ENCODE peak calls at places on chromosome 16, in four cellular contexts. G, C, N and E are unnamed samples. For H3K4me1, the result is how much of the 10 kb centered on the place peaks cover.

GRCh38 chr16:27427538-27427937 is 25.6 kb downstream of the IL21R start:
- DNase-seq in G (no peak), N (no peak), C (no peak), E (no peak)

GRCh38 chr16:24005577-24005976 is 169.8 kb downstream of the PRKCB start:
- DNase-seq in G (no peak), N (no peak), C (no peak), E (no peak)

GRCh38 chr16:2208308-2208707 is 2.4 kb downstream of the BRICD5 start:
- DNase-seq in G (no peak), C (no peak), N (no peak), E (no peak)

GRCh38 chr16:55944377-55944802 is 69.2 kb upstream of the CES5A start:
- DNase-seq in C (peak), N (peak), G (peak), E (peak)

GRCh38 chr16:17417740-17418139 is 53.0 kb downstream of the XYLT1 start:
- DNase-seq in G (no peak), C (peak), N (no peak), E (no peak)

GRCh38 chr16:10485698-10486382 is 94.6 kb downstream of the EMP2 start:
- DNase-seq in C (no peak), N (no peak), G (no peak), E (no peak)

GRCh38 chr16:59905628-59906027 is 1171.5 kb upstream of the GOT2 start:
- DNase-seq in C (no peak), G (no peak), N (no peak), E (no peak)

GRCh38 chr16:60558936-60559335 is 1477.3 kb downstream of the CDH8 start:
- DNase-seq in G (no peak), C (no peak), N (no peak), E (no peak)

GRCh38 chr16:79089735-79090284 is 510.7 kb downstream of the MAF start:
- DNase-seq in N (no peak), C (peak), G (no peak), E (peak)

GRCh38 chr16:9820481-9821246 is 361.6 kb downstream of the GRIN2A start:
- DNase-seq in C (no peak), N (no peak), G (no peak), E (no peak)

GRCh38 chr16:13793788-13794461 is 126.0 kb upstream of the ERCC4 start:
- DNase-seq in G (no peak), N (no peak), C (no peak), E (no peak)

GRCh38 chr16:49282690-49283375 is 1.2 kb upstream of the CBLN1 start:
- DNase-seq in C (peak), N (no peak), G (no peak), E (peak)

GRCh38 chr16:88478115-88478514 is 25.0 kb downstream of the ZFPM1 start:
- DNase-seq in N (no peak), C (no peak), G (no peak), E (no peak)

GRCh38 chr16:27437946-27438345 is 36.0 kb downstream of the IL21R start:
- DNase-seq in G (no peak), N (no peak), C (no peak), E (no peak)

GRCh38 chr16:12337776-12338655 is 361.5 kb downstream of the SNX29 start:
- DNase-seq in G (peak), C (no peak), N (no peak), E (no peak)

GRCh38 chr16:3730161-3731125 is 13.1 kb upstream of the TRAP1 start:
- DNase-seq in C (no peak), G (no peak), N (no peak), E (no peak)

GRCh38 chr16:83312015-83312734 is 495.6 kb upstream of the HSBP1 start:
- DNase-seq in G (no peak), N (no peak), C (no peak), E (no peak)

GRCh38 chr16:70697601-70698170 is 11.8 kb upstream of the MTSS2 start:
- DNase-seq in N (no peak), C (no peak), G (no peak), E (no peak)

GRCh38 chr16:89422527-89422904 is 67.8 kb downstream of the ANKRD11 start:
- DNase-seq in N (no peak), C (no peak), G (peak), E (no peak)

GRCh38 chr16:65453646-65454045 is 331.8 kb upstream of the CDH11 start:
- DNase-seq in G (no peak), C (no peak), N (no peak), E (no peak)

GRCh38 chr16:12210925-12211869 is 234.7 kb downstream of the SNX29 start:
- DNase-seq in G (no peak), N (no peak), C (no peak), E (no peak)

GRCh38 chr16:30622455-30623032 is 12.4 kb upstream of the ZNF689 start:
- DNase-seq in G (no peak), N (no peak), C (no peak), E (no peak)

GRCh38 chr16:12025472-12025871 is 48.9 kb downstream of the SNX29 start:
- DNase-seq in G (no peak), C (no peak), N (no peak), E (no peak)

GRCh38 chr16:57762365-57763289 is 27.1 kb downstream of the KATNB1 start:
- DNase-seq in C (no peak), G (no peak), N (no peak), E (no peak)
- H3K4me1 ChIP-seq in C (under half), G (under half), N (under half), E (under half)

GRCh38 chr16:82134884-82135283 is 35.1 kb downstream of the MPHOSPH6 start:
- DNase-seq in G (no peak), C (no peak), N (no peak), E (no peak)
- TF ChIP-seq CTCF in G (no peak), C (no peak), N (no peak), E (no peak)

DNA sequence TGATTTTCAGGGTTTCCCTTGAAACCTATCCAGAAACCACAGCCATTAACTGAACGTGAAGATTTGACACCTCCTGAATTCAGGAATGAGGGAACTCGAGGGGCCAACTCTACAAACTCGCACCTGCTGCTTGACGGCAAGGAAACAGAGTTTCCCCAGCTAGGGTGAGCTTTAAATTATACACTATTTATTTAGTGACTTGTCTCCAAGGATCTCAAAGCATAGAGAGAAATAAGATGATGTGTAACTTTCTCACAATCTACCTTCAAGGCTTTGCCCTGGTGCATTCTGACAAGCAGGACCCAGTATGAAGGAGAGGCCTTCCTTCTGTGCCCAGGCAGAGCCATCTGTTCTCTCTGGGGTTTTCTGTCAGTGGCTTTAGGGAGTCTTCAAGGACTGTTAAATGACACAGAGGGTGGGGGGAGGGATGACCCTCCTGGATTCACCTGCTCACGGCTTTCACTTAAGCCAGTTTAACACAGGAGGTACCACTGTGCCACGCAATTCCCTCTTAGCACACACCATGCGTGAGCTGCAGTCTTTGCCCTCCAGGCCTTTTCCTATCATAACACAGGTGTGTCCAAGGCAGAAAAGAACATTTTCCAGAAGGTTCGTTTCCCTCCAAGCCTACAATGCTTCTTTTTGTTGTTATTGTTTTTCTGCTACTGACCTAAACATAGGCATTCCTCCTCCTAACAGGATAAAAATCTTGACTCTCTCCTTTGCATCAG is 1.3 kb downstream of the ZFHX3 start:
- DNase-seq in C (no peak), G (no peak), N (no peak), E (no peak)
- H3K4me1 ChIP-seq in C (under half), G (under half), N (under half), E (under half)

GRCh38 chr16:20004931-20005330 is 68.8 kb downstream of the GPR139 start:
- DNase-seq in N (no peak), G (no peak), C (no peak), E (no peak)
- TF ChIP-seq CTCF in N (no peak), G (no peak), C (no peak), E (no peak)

GRCh38 chr16:67844441-67844840 is 2.3 kb upstream of the NUTF2 start:
- DNase-seq in N (no peak), G (no peak), C (no peak), E (no peak)

GRCh38 chr16:67841816-67842508 is at the start of gene THAP11:
- DNase-seq in G (peak), C (peak), N (peak), E (peak)

GRCh38 chr16:67842509-67843342 is 606 bp downstream of the THAP11 start:
- DNase-seq in G (peak), C (peak), N (peak), E (peak)

GRCh38 chr16:67841198-67841815 is 813 bp upstream of the THAP11 start:
- DNase-seq in N (no peak), C (no peak), G (no peak), E (no peak)

GRCh38 chr16:67843343-67843765 is 1.2 kb downstream of the THAP11 start:
- DNase-seq in G (no peak), N (no peak), C (peak), E (no peak)
- H3K4me1 ChIP-seq in G (under half), N (under half), C (under half), E (half or more)

DNA sequence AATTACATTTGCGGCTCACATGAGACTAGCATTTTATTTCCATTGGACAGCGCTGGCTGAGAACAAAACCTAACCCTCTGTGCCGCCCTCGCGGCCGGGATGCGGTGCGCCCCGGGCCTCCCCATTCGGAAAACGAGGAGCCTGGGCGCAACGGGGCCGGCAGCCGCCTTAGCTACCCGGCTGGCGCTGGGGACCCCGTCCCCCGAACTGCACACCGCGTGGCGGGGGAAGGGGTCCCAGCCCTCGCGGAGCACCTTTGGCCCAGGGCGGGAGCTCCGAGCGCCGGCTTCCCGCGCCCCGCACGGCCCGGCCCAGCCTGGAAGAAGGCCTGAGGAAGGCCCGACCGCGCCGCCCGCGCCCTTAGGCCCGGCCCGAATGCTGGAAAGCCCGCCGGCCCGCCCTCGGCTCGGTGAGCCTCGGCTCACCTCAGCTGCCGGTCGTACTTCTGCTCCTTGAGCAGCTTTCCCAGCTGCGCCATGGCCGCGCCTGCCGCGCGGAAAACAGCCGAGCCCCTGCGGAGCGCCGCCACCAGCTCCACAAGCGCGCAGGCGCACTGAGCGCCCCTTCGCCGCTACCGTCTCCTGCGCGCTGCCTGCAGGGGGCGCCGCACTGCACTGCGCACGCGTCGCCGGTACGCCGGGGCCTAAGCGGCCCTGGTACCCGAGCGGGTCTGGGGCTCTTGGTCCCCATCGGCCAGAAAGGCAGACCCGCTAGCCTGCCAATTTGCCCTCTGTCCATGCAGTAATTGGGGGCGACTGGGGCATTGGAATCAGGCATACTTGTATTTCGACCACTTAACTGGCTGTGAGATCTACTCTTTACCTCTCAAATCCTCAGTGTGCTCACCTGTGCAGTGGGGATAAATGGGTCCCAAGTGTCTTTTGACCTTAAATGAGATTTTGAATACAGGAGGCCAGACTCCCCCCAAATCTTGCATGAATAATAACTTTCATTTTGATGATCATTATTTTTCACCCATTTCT is at the start of gene NAE1:
- DNase-seq in N (peak), C (peak), G (peak), E (peak)
- TF ChIP-seq CTCF in N (peak), C (peak), G (peak), E (peak)

GRCh38 chr16:84722068-84722467 is 22.3 kb downstream of the USP10 start:
- DNase-seq in G (no peak), N (no peak), C (no peak), E (no peak)
- H3K4me1 ChIP-seq in G (under half), N (under half), C (under half), E (half or more)

GRCh38 chr16:75238132-75238852 is 13.1 kb downstream of the BCAR1 start:
- DNase-seq in G (no peak), N (peak), C (no peak), E (peak)

GRCh38 chr16:75239463-75240122 is 11.8 kb downstream of the BCAR1 start:
- DNase-seq in N (no peak), G (no peak), C (no peak), E (no peak)

GRCh38 chr16:75237398-75238131 is 13.9 kb downstream of the BCAR1 start:
- DNase-seq in G (no peak), N (no peak), C (no peak), E (peak)

GRCh38 chr16:75236736-75237397 is 14.6 kb downstream of the BCAR1 start:
- DNase-seq in N (no peak), C (no peak), G (no peak), E (peak)

DNA sequence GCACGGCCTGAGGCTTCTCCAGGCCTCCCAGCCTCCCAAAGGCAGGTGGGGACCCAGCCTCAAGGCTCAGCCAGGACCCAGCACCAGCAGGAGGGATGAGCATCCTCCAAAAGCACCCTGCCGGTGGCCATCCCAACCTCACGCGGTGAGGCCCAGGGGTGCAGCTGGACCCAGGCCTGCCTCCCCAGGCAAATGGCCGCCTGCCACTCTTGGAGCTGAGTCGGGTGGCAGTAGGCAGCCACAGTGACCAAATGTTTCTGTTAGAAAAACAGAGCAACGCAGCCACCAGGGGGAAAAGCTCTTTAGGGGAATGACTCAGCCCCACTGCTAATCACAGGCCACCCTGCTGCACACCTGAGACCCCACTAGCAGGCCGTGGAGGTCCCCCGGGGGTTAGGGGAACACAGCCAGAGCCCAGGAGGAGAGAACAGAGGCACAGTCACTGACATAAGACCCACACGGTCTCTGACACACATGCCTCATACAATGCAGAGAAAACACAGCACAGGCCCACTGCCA is 12.5 kb downstream of the BCAR1 start:
- DNase-seq in C (no peak), N (no peak), G (no peak), E (no peak)
- TF ChIP-seq CTCF in C (no peak), N (no peak), G (peak), E (no peak)

GRCh38 chr16:53085539-53086450 is 31.0 kb downstream of the CHD9 start:
- DNase-seq in G (peak), C (no peak), N (peak), E (no peak)

GRCh38 chr16:53084736-53085538 is 30.1 kb downstream of the CHD9 start:
- DNase-seq in G (no peak), N (no peak), C (no peak), E (no peak)

GRCh38 chr16:53083123-53083522 is 28.3 kb downstream of the CHD9 start:
- DNase-seq in C (no peak), G (peak), N (no peak), E (no peak)

GRCh38 chr16:53082509-53082908 is 27.7 kb downstream of the CHD9 start:
- DNase-seq in C (no peak), N (no peak), G (no peak), E (no peak)

GRCh38 chr16:53084141-53084541 is 29.4 kb downstream of the CHD9 start:
- DNase-seq in N (peak), C (no peak), G (no peak), E (no peak)
- H3K4me1 ChIP-seq in N (under half), C (under half), G (under half), E (half or more)

GRCh38 chr16:87233928-87234327 is 83.3 kb downstream of the C16orf95 start:
- DNase-seq in G (peak), C (no peak), N (no peak), E (no peak)
- TF ChIP-seq CTCF in G (peak), C (no peak), N (no peak), E (no peak)